ENCODE peak calls at places on chromosome 17, in eight cellular contexts. J, Z, M, O, L, W, B and N are unnamed samples.

GRCh38 chr17:14086189-14086588 is 16.9 kb downstream of the COX10 start:
- DNase-seq in J (no peak), M (no peak), L (no peak), W (no peak), Z (no peak), B (no peak), O (no peak), N (no peak)

GRCh38 chr17:9971991-9972390 is 66.9 kb upstream of the RCVRN start:
- DNase-seq in O (peak; percentile 36), J (no peak), Z (peak; percentile 44), L (peak; percentile 71), M (no peak), W (peak; percentile 58), B (no peak), N (peak; percentile 7)

GRCh38 chr17:1673041-1673790 is 11.5 kb downstream of the PRPF8 start:
- DNase-seq in J (no peak), W (no peak), B (no peak), Z (no peak), L (no peak), O (no peak), M (no peak), N (no peak)

GRCh38 chr17:50514936-50515702 is 6.9 kb downstream of the MYCBPAP start:
- DNase-seq in O (no peak), L (peak; percentile 72), W (no peak), M (no peak), B (no peak), J (peak; percentile 55), Z (no peak), N (no peak)

GRCh38 chr17:44900894-44901293 is 1.6 kb upstream of the EFTUD2 start:
- DNase-seq in J (no peak), B (no peak), M (no peak), W (peak; percentile 84), Z (peak; percentile 83), O (no peak), L (peak; percentile 89), N (peak; percentile 76)

GRCh38 chr17:32609085-32609484 is 122.3 kb downstream of the CDK5R1 start:
- DNase-seq in B (peak; percentile 31), O (peak; percentile 50), L (peak; percentile 10), W (no peak), J (no peak), M (no peak), Z (no peak), N (peak; percentile 66)

GRCh38 chr17:76696763-76697701 is 13.7 kb downstream of the MXRA7 start:
- DNase-seq in Z (no peak), L (peak; percentile 84), W (peak; percentile 63), B (no peak), J (no peak), M (no peak), O (no peak), N (peak; percentile 54)

GRCh38 chr17:62712011-62712615 is 84.6 kb downstream of the MRC2 start:
- DNase-seq in J (no peak), Z (no peak), W (no peak), M (no peak), B (no peak), L (no peak), O (no peak), N (no peak)

GRCh38 chr17:40175928-40176327 is 1.3 kb upstream of the RAPGEFL1 start:
- DNase-seq in Z (no peak), O (no peak), B (no peak), L (no peak), W (no peak), J (peak; percentile 70), M (no peak), N (no peak)

GRCh38 chr17:37055511-37055910 is 106.8 kb downstream of the AATF start:
- DNase-seq in O (no peak), B (no peak), L (no peak), M (no peak), W (no peak), Z (no peak), J (no peak), N (no peak)

GRCh38 chr17:37745801-37746426 is 1.1 kb upstream of the HNF1B start:
- DNase-seq in O (no peak), W (no peak), L (no peak), J (no peak), B (no peak), Z (no peak), M (no peak), N (no peak)

GRCh38 chr17:82978354-82978753 is 101.1 kb upstream of the METRNL start:
- DNase-seq in W (no peak), B (no peak), Z (no peak), O (no peak), L (no peak), J (no peak), M (no peak), N (no peak)

GRCh38 chr17:73533801-73534574 is 110.3 kb downstream of the SDK2 start:
- DNase-seq in W (no peak), L (no peak), M (no peak), O (no peak), Z (no peak), J (peak; percentile 73), B (no peak), N (no peak)

DNA sequence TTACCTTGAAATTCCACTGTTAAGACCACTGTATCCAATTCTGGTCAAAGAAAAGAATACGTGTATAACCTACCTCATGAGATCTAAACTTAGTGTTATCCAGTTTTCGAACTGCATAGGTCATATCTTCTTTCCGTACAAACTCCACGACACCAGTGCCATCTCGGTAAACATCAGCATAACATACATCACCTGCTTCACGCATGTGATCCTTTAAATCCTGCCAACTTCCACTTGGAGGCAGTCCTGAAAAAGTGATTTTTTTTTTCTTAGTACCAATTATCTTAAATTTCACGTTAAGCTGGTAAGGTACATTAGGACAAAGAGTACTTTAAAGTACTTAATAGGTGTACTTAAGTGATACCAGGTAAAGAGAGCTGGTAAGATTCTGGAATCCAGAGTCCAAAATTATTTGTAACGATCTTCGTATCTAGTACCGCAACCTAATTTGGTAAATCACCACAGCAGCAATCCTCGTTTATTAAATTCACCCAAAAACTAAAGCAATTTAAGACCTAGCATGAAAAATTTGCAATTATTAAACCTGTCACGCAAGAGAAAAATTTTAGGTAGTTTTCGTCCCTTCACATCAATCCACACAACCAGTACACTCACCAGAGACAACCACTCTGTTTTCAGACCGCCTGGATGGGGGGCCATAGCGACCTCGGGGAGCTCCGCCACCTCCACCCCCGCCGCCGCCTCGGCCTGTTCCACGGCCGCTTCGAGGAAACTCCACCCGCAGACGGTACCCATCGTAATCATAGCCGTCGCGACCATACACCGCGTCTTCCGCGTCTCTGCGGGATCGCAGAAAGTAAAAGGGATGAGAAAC is 1.1 kb downstream of the SRSF1 start:
- DNase-seq in O (no peak), J (no peak), L (peak; percentile 35), W (no peak), M (no peak), Z (no peak), B (no peak), N (no peak)
- H2AFZ ChIP-seq in O (no peak overlapping the region), J (no peak overlapping the region), L (peak overlapping the region; percentile 90), W (no peak overlapping the region), M (no peak overlapping the region), Z (peak overlapping the region; percentile 92), B (no peak overlapping the region), N (no peak overlapping the region)

DNA sequence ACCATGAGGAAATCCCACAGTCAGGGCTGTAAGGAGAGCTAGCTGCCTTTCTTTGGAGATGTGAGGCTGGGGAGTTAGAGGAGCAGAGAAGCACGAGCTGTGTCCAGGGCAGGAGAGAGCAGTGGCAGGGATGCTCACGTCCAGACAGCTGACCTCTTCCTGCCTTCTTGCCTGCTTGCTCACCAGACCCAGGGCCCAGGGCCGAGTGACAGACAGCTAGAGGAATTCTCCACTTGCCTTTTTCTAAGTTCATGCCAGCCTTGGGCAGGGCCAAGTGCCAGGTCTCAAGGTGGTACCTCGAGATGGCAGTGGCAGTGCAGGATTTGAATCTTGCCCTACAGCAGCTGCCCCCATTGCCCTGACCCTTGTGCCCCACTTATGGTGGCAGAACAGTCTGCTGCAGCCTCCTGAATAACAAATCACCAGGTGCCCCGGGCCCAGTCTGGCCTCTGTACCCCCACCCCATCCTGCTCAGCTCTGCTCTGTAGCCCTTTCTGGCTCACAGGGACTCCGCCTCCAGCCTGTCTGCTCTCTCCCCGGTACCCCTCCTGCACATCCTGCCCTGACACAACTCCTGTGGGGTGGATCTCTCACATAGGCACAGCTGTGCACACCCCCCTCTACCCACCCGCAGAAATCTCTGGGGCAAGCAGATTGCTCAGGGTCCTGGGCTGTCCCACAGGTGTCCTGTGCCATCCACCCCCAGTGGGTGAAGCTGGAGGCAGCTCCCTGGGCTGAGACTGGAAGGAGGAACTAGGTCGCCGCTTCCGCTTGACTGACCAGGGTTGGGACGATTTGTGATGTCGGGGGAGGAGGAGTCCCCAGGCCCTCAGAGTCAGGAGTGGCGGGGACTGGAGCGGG is 26.0 kb downstream of the GRIN2C start:
- DNase-seq in M (no peak), L (peak; percentile 77), J (peak; percentile 71), W (no peak), Z (peak; percentile 52), O (peak; percentile 74), B (no peak), N (peak; percentile 64)
- H3K9ac ChIP-seq in M (no peak overlapping the region), L (no peak overlapping the region), J (no peak overlapping the region), W (no peak overlapping the region), Z (no peak overlapping the region), O (no peak overlapping the region), B (no peak overlapping the region), N (no peak overlapping the region)

DNA sequence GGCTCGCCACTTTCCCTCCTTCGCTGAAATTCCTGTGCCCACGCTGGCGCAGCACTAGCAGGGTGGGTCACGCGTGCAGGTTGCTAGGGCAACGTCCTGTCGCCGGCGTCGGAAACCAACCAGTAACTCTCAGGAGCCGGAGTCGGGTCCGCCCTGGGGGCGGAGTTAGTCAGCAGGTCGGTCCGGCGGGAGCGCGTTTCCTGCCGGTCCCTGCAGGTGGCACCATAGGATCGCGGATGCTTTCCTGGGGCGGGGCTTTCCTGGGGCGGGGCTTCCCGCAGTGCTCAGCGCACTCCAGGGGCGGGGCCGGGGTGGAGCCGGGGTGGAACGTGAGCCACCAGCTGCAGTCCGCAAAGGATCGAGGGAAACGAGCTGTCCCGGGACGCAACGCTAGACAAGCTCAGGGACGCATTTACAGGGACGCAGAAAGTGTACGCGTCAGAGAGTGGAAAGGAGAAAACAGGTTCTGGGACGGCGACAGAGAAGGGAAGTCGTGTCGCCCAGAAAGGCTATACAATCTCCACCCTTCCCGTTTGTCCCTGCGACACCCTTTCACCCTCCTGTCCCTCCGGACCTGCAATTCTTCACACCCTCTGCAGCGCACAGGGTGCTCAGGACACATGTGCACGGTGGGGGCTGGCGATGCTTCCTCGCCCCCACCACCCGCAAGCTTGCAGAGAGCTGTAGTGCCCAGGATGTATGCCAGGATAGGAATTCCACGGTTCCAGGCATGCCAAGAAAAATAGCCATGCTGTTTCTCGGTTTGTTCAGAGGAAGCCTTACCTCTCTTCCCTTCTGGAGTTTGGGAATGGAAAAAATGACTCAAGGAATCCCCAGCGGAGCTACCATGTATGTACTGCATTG is 12.3 kb downstream of the COPZ2 start:
- DNase-seq in B (peak; percentile 98), O (peak; percentile 97), W (peak; percentile 97), Z (peak; percentile 96), L (peak; percentile 99), J (peak; percentile 98), M (peak; percentile 96), N (peak; percentile 99)
- H3K4me3 ChIP-seq in B (peak overlapping the region; percentile 62), O (peak overlapping the region; percentile 78), W (peak overlapping the region; percentile 44), Z (peak overlapping the region; percentile 43), L (peak overlapping the region; percentile 78), J (peak overlapping the region; percentile 52), M (peak overlapping the region; percentile 41), N (peak overlapping the region; percentile 72)

DNA sequence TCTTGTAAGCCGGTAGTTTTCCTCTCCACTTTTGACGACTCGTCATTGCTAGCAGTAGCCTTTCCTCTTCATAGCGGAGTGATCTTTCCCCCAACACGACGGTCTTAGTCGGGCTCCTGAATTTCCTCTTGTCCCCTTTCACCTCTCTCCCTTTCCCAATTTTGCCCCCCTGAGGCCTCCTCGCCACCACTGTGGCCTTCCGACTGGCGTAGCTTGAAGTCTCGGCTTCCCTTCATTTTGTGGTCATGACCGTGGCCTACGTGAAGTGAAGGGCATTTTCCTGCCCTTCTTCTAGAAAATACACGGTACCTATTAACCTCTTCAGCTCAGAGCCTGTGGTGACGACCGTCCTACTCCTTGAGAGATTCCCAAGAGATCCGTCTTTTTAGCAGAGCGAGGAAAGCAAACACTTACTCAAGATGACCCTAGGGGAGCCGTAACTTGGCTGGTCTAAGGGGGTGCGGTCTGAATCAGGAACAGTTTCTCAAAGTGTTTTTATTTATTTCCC is 791 bp downstream of the PRKAR1A start:
- DNase-seq in Z (peak; percentile 43), M (no peak), B (no peak), O (peak; percentile 41), J (peak; percentile 56), L (peak; percentile 69), W (peak; percentile 68), N (peak; percentile 44)
- H2AFZ ChIP-seq in Z (peak overlapping the region; percentile 99), M (peak overlapping the region; percentile 100), B (no peak overlapping the region), O (peak overlapping the region; percentile 98), J (no peak overlapping the region), L (peak overlapping the region; percentile 97), W (no peak overlapping the region), N (no peak overlapping the region)